ENCODE peak calls at places on chromosomes 4 and X, in five cellular contexts. One of them, this sample, is unnamed.

GRCh38 chr4:148447672-148448071 is 5.5 kb upstream of the NR3C2 start:
- DNase-seq in fibroblast of mammary gland: no peak
- DNase-seq in BJ: no peak
- DNase-seq in psoas muscle: no peak
- DNase-seq in fibroblast of the aortic adventitia: no peak
- DNase-seq in this sample: peak; percentile 48

GRCh38 chr4:39770969-39771724 is 73.2 kb downstream of the UBE2K start:
- DNase-seq in fibroblast of mammary gland: no peak
- DNase-seq in BJ: no peak
- DNase-seq in psoas muscle: no peak
- DNase-seq in fibroblast of the aortic adventitia: no peak
- DNase-seq in this sample: no peak

GRCh38 chrX:149641432-149641831 is 9.8 kb upstream of the TMEM185A start:
- DNase-seq in fibroblast of mammary gland: peak; percentile 6
- DNase-seq in BJ: no peak
- DNase-seq in psoas muscle: no peak
- DNase-seq in fibroblast of the aortic adventitia: no peak
- DNase-seq in this sample: no peak

GRCh38 chrX:155068165-155068564 is 2.8 kb downstream of the CMC4 start:
- DNase-seq in fibroblast of mammary gland: peak; percentile 86
- DNase-seq in BJ: no peak
- DNase-seq in psoas muscle: no peak
- DNase-seq in fibroblast of the aortic adventitia: peak; percentile 38
- DNase-seq in this sample: peak; percentile 10

GRCh38 chr4:77052352-77052751 is 23.4 kb downstream of the CCNI start:
- DNase-seq in fibroblast of mammary gland: peak; percentile 59
- DNase-seq in BJ: peak; percentile 42
- DNase-seq in psoas muscle: no peak
- DNase-seq in fibroblast of the aortic adventitia: peak; percentile 52
- DNase-seq in this sample: peak; percentile 73

GRCh38 chrX:40176256-40176978 is 78.7 kb upstream of the BCOR start:
- DNase-seq in fibroblast of mammary gland: no peak
- DNase-seq in BJ: no peak
- DNase-seq in psoas muscle: peak; percentile 89
- DNase-seq in fibroblast of the aortic adventitia: no peak
- DNase-seq in this sample: peak; percentile 84

GRCh38 chr4:72631296-72631695 is 62.3 kb upstream of the ADAMTS3 start:
- DNase-seq in fibroblast of mammary gland: peak; percentile 91
- DNase-seq in BJ: peak; percentile 43
- DNase-seq in psoas muscle: peak; percentile 57
- DNase-seq in fibroblast of the aortic adventitia: peak; percentile 58
- DNase-seq in this sample: no peak

GRCh38 chr4:33625762-33626161 is 2618.6 kb downstream of the ARAP2 start:
- DNase-seq in fibroblast of mammary gland: no peak
- DNase-seq in BJ: no peak
- DNase-seq in psoas muscle: no peak
- DNase-seq in fibroblast of the aortic adventitia: no peak
- DNase-seq in this sample: no peak

GRCh38 chrX:49001521-49002090 is 458 bp downstream of the GRIPAP1 start:
- DNase-seq in fibroblast of mammary gland: peak; percentile 58
- DNase-seq in BJ: no peak
- DNase-seq in psoas muscle: no peak
- DNase-seq in fibroblast of the aortic adventitia: peak; percentile 38
- DNase-seq in this sample: peak; percentile 76

GRCh38 chrX:128464091-128464490 is 411.9 kb upstream of the ACTRT1 start:
- DNase-seq in fibroblast of mammary gland: no peak
- DNase-seq in BJ: no peak
- DNase-seq in psoas muscle: no peak
- DNase-seq in fibroblast of the aortic adventitia: no peak
- DNase-seq in this sample: no peak

GRCh38 chrX:119272882-119273806 is 37.1 kb downstream of the PGRMC1 start:
- DNase-seq in fibroblast of mammary gland: peak; percentile 52
- DNase-seq in BJ: no peak
- DNase-seq in psoas muscle: peak; percentile 65
- DNase-seq in fibroblast of the aortic adventitia: peak; percentile 7
- DNase-seq in this sample: peak; percentile 63

GRCh38 chr4:77500801-77501200 is 104.8 kb upstream of the CXCL13 start:
- DNase-seq in fibroblast of mammary gland: no peak
- DNase-seq in BJ: no peak
- DNase-seq in psoas muscle: no peak
- DNase-seq in fibroblast of the aortic adventitia: no peak
- DNase-seq in this sample: no peak

GRCh38 chrX:15848576-15848975 is 6.0 kb downstream of the AP1S2 start:
- DNase-seq in fibroblast of mammary gland: peak; percentile 7
- DNase-seq in BJ: no peak
- DNase-seq in psoas muscle: no peak
- DNase-seq in fibroblast of the aortic adventitia: no peak
- DNase-seq in this sample: no peak

GRCh38 chrX:97290199-97290598 is 406.5 kb downstream of the RPA4 start:
- DNase-seq in fibroblast of mammary gland: no peak
- DNase-seq in BJ: no peak
- DNase-seq in psoas muscle: no peak
- DNase-seq in fibroblast of the aortic adventitia: peak; percentile 49
- DNase-seq in this sample: no peak

GRCh38 chrX:15738686-15739016 is 581 bp downstream of the CA5B start:
- DNase-seq in fibroblast of mammary gland: no peak
- DNase-seq in BJ: no peak
- DNase-seq in psoas muscle: no peak
- DNase-seq in fibroblast of the aortic adventitia: no peak
- DNase-seq in this sample: peak; percentile 43

GRCh38 chrX:150269613-150270254 is 93.4 kb upstream of the MAMLD1 start:
- DNase-seq in fibroblast of mammary gland: peak; percentile 9
- DNase-seq in BJ: no peak
- DNase-seq in psoas muscle: no peak
- DNase-seq in fibroblast of the aortic adventitia: peak; percentile 7
- DNase-seq in this sample: no peak

GRCh38 chr4:148065069-148065468 is 333.2 kb downstream of the ARHGAP10 start:
- DNase-seq in fibroblast of mammary gland: peak; percentile 70
- DNase-seq in BJ: peak; percentile 70
- DNase-seq in psoas muscle: no peak
- DNase-seq in fibroblast of the aortic adventitia: peak; percentile 77
- DNase-seq in this sample: no peak

GRCh38 chr4:33062155-33062554 is 2342.0 kb downstream of the PCDH7 start:
- DNase-seq in fibroblast of mammary gland: peak; percentile 25
- DNase-seq in BJ: no peak
- DNase-seq in psoas muscle: no peak
- DNase-seq in fibroblast of the aortic adventitia: peak; percentile 16
- DNase-seq in this sample: no peak

GRCh38 chrX:150704030-150704613 is 10.9 kb downstream of the MTMR1 start:
- DNase-seq in fibroblast of mammary gland: no peak
- DNase-seq in BJ: no peak
- DNase-seq in psoas muscle: no peak
- DNase-seq in fibroblast of the aortic adventitia: peak; percentile 63
- DNase-seq in this sample: peak; percentile 41

GRCh38 chr4:41362647-41363383 is 106.1 kb downstream of the UCHL1 start:
- DNase-seq in fibroblast of mammary gland: no peak
- DNase-seq in BJ: no peak
- DNase-seq in psoas muscle: no peak
- DNase-seq in fibroblast of the aortic adventitia: no peak
- DNase-seq in this sample: no peak

GRCh38 chr4:163495900-163496299 is 1.4 kb downstream of the TMA16 start:
- DNase-seq in fibroblast of mammary gland: peak; percentile 8
- DNase-seq in BJ: no peak
- DNase-seq in psoas muscle: no peak
- DNase-seq in fibroblast of the aortic adventitia: no peak
- DNase-seq in this sample: peak; percentile 6

GRCh38 chrX:31036895-31037294 is 34.9 kb downstream of the FTHL17 start:
- DNase-seq in fibroblast of mammary gland: peak; percentile 58
- DNase-seq in BJ: no peak
- DNase-seq in psoas muscle: no peak
- DNase-seq in fibroblast of the aortic adventitia: peak; percentile 31
- DNase-seq in this sample: peak; percentile 20

GRCh38 chr4:170242471-170242870 is 152.7 kb upstream of the AADAT start:
- DNase-seq in fibroblast of mammary gland: no peak
- DNase-seq in BJ: no peak
- DNase-seq in psoas muscle: no peak
- DNase-seq in fibroblast of the aortic adventitia: no peak
- DNase-seq in this sample: no peak

GRCh38 chrX:9682456-9682855 is 83.2 kb downstream of the GPR143 start:
- DNase-seq in fibroblast of mammary gland: peak; percentile 17
- DNase-seq in BJ: no peak
- DNase-seq in psoas muscle: no peak
- DNase-seq in fibroblast of the aortic adventitia: peak; percentile 42
- DNase-seq in this sample: no peak

GRCh38 chr4:188603646-188604045 is 464.4 kb downstream of the TRIML1 start:
- DNase-seq in fibroblast of mammary gland: peak; percentile 51
- DNase-seq in BJ: no peak
- DNase-seq in psoas muscle: no peak
- DNase-seq in fibroblast of the aortic adventitia: no peak
- DNase-seq in this sample: no peak

GRCh38 chrX:48589482-48590162 is 7.7 kb upstream of the WDR13 start:
- DNase-seq in fibroblast of mammary gland: peak; percentile 60
- DNase-seq in BJ: no peak
- DNase-seq in psoas muscle: no peak
- DNase-seq in fibroblast of the aortic adventitia: no peak
- DNase-seq in this sample: no peak

GRCh38 chr4:17142232-17142711 is 243.8 kb upstream of the LDB2 start:
- DNase-seq in fibroblast of mammary gland: peak; percentile 97
- DNase-seq in BJ: peak; percentile 71
- DNase-seq in psoas muscle: no peak
- DNase-seq in fibroblast of the aortic adventitia: peak; percentile 94
- DNase-seq in this sample: no peak

GRCh38 chrX:17986440-17986839 is 125.3 kb upstream of the RAI2 start:
- DNase-seq in fibroblast of mammary gland: no peak
- DNase-seq in BJ: no peak
- DNase-seq in psoas muscle: no peak
- DNase-seq in fibroblast of the aortic adventitia: no peak
- DNase-seq in this sample: no peak

GRCh38 chrX:17987783-17988182 is 126.7 kb upstream of the RAI2 start:
- DNase-seq in fibroblast of mammary gland: no peak
- DNase-seq in BJ: no peak
- DNase-seq in psoas muscle: no peak
- DNase-seq in fibroblast of the aortic adventitia: no peak
- DNase-seq in this sample: peak; percentile 4

GRCh38 chrX:17986977-17987376 is 125.9 kb upstream of the RAI2 start:
- DNase-seq in fibroblast of mammary gland: no peak
- DNase-seq in BJ: no peak
- DNase-seq in psoas muscle: no peak
- DNase-seq in fibroblast of the aortic adventitia: no peak
- DNase-seq in this sample: no peak

GRCh38 chrX:17990542-17990941 is 129.4 kb upstream of the RAI2 start:
- DNase-seq in fibroblast of mammary gland: no peak
- DNase-seq in BJ: no peak
- DNase-seq in psoas muscle: no peak
- DNase-seq in fibroblast of the aortic adventitia: no peak
- DNase-seq in this sample: no peak
- TF ChIP-seq CTCF in fibroblast of mammary gland: no peak
- TF ChIP-seq CTCF in BJ: no peak
- TF ChIP-seq CTCF in psoas muscle: no peak
- TF ChIP-seq CTCF in fibroblast of the aortic adventitia: no peak
- TF ChIP-seq CTCF in this sample: no peak

GRCh38 chr4:36192922-36193321 is 51.4 kb downstream of the ARAP2 start:
- DNase-seq in fibroblast of mammary gland: no peak
- DNase-seq in BJ: no peak
- DNase-seq in psoas muscle: no peak
- DNase-seq in fibroblast of the aortic adventitia: no peak
- DNase-seq in this sample: no peak

GRCh38 chr4:36183665-36184393 is 60.5 kb downstream of the ARAP2 start:
- DNase-seq in fibroblast of mammary gland: no peak
- DNase-seq in BJ: no peak
- DNase-seq in psoas muscle: no peak
- DNase-seq in fibroblast of the aortic adventitia: no peak
- DNase-seq in this sample: no peak

GRCh38 chr4:36189511-36190226 is 54.6 kb downstream of the ARAP2 start:
- DNase-seq in fibroblast of mammary gland: no peak
- DNase-seq in BJ: no peak
- DNase-seq in psoas muscle: no peak
- DNase-seq in fibroblast of the aortic adventitia: no peak
- DNase-seq in this sample: peak; percentile 39

GRCh38 chr4:36183232-36183631 is 61.1 kb downstream of the ARAP2 start:
- DNase-seq in fibroblast of mammary gland: no peak
- DNase-seq in BJ: no peak
- DNase-seq in psoas muscle: no peak
- DNase-seq in fibroblast of the aortic adventitia: no peak
- DNase-seq in this sample: no peak

DNA sequence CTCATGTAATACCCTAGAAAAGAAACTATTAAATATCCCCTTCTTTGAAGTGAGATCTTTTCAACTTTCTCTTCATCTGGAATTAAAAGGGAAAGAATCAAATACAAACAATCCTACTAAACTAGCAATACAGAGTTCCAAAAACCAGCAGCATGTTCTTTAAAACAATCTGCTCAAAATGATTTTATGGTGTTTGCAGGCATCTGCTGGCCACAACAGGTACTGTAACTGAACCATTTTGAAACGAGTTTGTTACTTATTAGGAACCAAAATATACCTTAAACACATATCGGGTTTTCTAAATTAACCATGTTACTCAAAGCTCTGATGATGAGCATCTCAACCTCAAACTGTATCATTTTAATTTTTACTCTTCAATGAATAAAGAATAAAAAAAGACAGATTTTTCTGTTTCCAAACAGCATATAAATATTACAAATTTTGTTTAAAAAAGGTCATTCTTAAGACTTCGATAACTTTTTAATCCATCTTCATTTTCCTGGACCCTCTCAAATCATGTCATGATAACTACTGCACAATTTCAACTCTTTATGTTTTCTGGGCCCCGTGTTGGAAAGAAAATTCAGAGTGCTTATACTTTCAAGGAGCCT is 56.5 kb downstream of the ARAP2 start:
- DNase-seq in fibroblast of mammary gland: peak; percentile 31
- DNase-seq in BJ: no peak
- DNase-seq in psoas muscle: no peak
- DNase-seq in fibroblast of the aortic adventitia: peak; percentile 0
- DNase-seq in this sample: peak; percentile 43
- TF ChIP-seq CTCF in fibroblast of mammary gland: peak; percentile 53
- TF ChIP-seq CTCF in BJ: no peak
- TF ChIP-seq CTCF in psoas muscle: peak; percentile 24
- TF ChIP-seq CTCF in fibroblast of the aortic adventitia: no peak
- TF ChIP-seq CTCF in this sample: peak; percentile 69

GRCh38 chr4:8110071-8110986 is 48.3 kb downstream of the ABLIM2 start:
- DNase-seq in fibroblast of mammary gland: no peak
- DNase-seq in BJ: no peak
- DNase-seq in psoas muscle: peak; percentile 75
- DNase-seq in fibroblast of the aortic adventitia: no peak
- DNase-seq in this sample: peak; percentile 24
- TF ChIP-seq CTCF in fibroblast of mammary gland: no peak
- TF ChIP-seq CTCF in BJ: no peak
- TF ChIP-seq CTCF in psoas muscle: no peak
- TF ChIP-seq CTCF in fibroblast of the aortic adventitia: peak; percentile 17
- TF ChIP-seq CTCF in this sample: peak; percentile 45

GRCh38 chr4:104393649-104394048 is 101.0 kb downstream of the CXXC4 start:
- DNase-seq in fibroblast of mammary gland: no peak
- DNase-seq in BJ: no peak
- DNase-seq in psoas muscle: no peak
- DNase-seq in fibroblast of the aortic adventitia: no peak
- DNase-seq in this sample: no peak

GRCh38 chr4:104395219-104395618 is 99.5 kb downstream of the CXXC4 start:
- DNase-seq in fibroblast of mammary gland: peak; percentile 42
- DNase-seq in BJ: no peak
- DNase-seq in psoas muscle: peak; percentile 41
- DNase-seq in fibroblast of the aortic adventitia: no peak
- DNase-seq in this sample: no peak

DNA sequence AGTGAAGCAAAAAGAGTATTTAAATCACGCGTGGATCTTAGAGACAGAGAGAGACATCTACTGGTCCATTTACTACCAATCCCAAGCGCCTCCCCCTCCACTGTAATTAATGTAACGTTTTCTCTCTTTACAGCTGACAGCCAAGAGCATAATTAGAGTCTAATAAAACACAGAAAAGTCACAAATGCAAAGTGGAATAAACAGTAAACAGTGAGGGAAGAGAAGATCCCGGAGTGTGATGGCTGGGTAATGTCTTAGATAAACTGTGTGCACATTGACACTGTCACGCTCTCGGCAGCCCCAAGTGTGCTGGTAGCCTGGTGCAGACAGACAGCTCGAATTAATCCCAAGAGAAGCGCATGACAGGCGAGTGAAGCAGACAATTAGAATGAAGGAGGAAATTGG is 100.3 kb downstream of the CXXC4 start:
- DNase-seq in fibroblast of mammary gland: no peak
- DNase-seq in BJ: no peak
- DNase-seq in psoas muscle: no peak
- DNase-seq in fibroblast of the aortic adventitia: no peak
- DNase-seq in this sample: no peak
- TF ChIP-seq CTCF in fibroblast of mammary gland: no peak
- TF ChIP-seq CTCF in BJ: no peak
- TF ChIP-seq CTCF in psoas muscle: no peak
- TF ChIP-seq CTCF in fibroblast of the aortic adventitia: no peak
- TF ChIP-seq CTCF in this sample: no peak